ENCODE peak calls at places on chromosome 12, in five cellular contexts. One of them, this sample, is unnamed.

GRCh38 chr12:31586703-31587102 is 4.2 kb downstream of the DENND5B start:
- DNase-seq in GM12891: no peak
- DNase-seq in suprapubic skin: no peak
- DNase-seq in SK-N-SH: no peak
- DNase-seq in GM23338: no peak
- DNase-seq in this sample: no peak

GRCh38 chr12:86712425-86712843 is 456.2 kb upstream of the MGAT4C start:
- DNase-seq in GM23338: no peak
- DNase-seq in SK-N-SH: no peak
- DNase-seq in GM12891: no peak
- DNase-seq in suprapubic skin: no peak
- DNase-seq in this sample: no peak

GRCh38 chr12:90126125-90126524 is 417.5 kb upstream of the ATP2B1 start:
- DNase-seq in GM23338: peak
- DNase-seq in SK-N-SH: no peak
- DNase-seq in GM12891: no peak
- DNase-seq in suprapubic skin: no peak
- DNase-seq in this sample: no peak

GRCh38 chr12:131264625-131265024 is 310.9 kb downstream of the ADGRD1 start:
- DNase-seq in suprapubic skin: no peak
- DNase-seq in SK-N-SH: no peak
- DNase-seq in GM12891: no peak
- DNase-seq in GM23338: no peak
- DNase-seq in this sample: no peak

GRCh38 chr12:116434155-116435065 is 124.8 kb upstream of the MAP1LC3B2 start:
- DNase-seq in GM23338: peak
- DNase-seq in suprapubic skin: peak
- DNase-seq in GM12891: no peak
- DNase-seq in SK-N-SH: peak
- DNase-seq in this sample: peak

GRCh38 chr12:51938744-51939143 is 12.8 kb upstream of the ACVR1B start:
- DNase-seq in GM12891: no peak
- DNase-seq in suprapubic skin: no peak
- DNase-seq in SK-N-SH: no peak
- DNase-seq in GM23338: no peak
- DNase-seq in this sample: no peak

GRCh38 chr12:48054955-48055821 is 50.7 kb downstream of the SENP1 start:
- DNase-seq in suprapubic skin: no peak
- DNase-seq in GM23338: no peak
- DNase-seq in GM12891: no peak
- DNase-seq in SK-N-SH: no peak
- DNase-seq in this sample: no peak

GRCh38 chr12:34402228-34402898 is 380.1 kb downstream of the ALG10 start:
- DNase-seq in GM12891: no peak
- DNase-seq in GM23338: no peak
- DNase-seq in SK-N-SH: no peak
- DNase-seq in suprapubic skin: peak
- DNase-seq in this sample: peak

GRCh38 chr12:15532364-15532977 is 210.2 kb downstream of the PTPRO start:
- DNase-seq in SK-N-SH: peak
- DNase-seq in GM23338: peak
- DNase-seq in GM12891: no peak
- DNase-seq in suprapubic skin: no peak
- DNase-seq in this sample: no peak

GRCh38 chr12:104519190-104519857 is 62.6 kb downstream of the CHST11 start:
- DNase-seq in SK-N-SH: no peak
- DNase-seq in suprapubic skin: no peak
- DNase-seq in GM23338: no peak
- DNase-seq in GM12891: no peak
- DNase-seq in this sample: no peak

GRCh38 chr12:105289114-105289904 is 41.2 kb upstream of the C12orf75 start:
- DNase-seq in GM23338: no peak
- DNase-seq in GM12891: no peak
- DNase-seq in SK-N-SH: no peak
- DNase-seq in suprapubic skin: no peak
- DNase-seq in this sample: peak

GRCh38 chr12:50032516-50033316 is 7.4 kb upstream of the RACGAP1 start:
- DNase-seq in SK-N-SH: peak
- DNase-seq in suprapubic skin: no peak
- DNase-seq in GM23338: peak
- DNase-seq in GM12891: no peak
- DNase-seq in this sample: no peak

GRCh38 chr12:128021561-128021960 is 245.4 kb upstream of the TMEM132C start:
- DNase-seq in suprapubic skin: no peak
- DNase-seq in SK-N-SH: no peak
- DNase-seq in GM23338: no peak
- DNase-seq in GM12891: no peak
- DNase-seq in this sample: peak

GRCh38 chr12:79929065-79929464 is 5.8 kb downstream of the PPP1R12A start:
- DNase-seq in suprapubic skin: no peak
- DNase-seq in SK-N-SH: no peak
- DNase-seq in GM12891: no peak
- DNase-seq in GM23338: peak
- DNase-seq in this sample: no peak

GRCh38 chr12:27455589-27455988 is 9.1 kb downstream of the SMCO2 start:
- DNase-seq in suprapubic skin: no peak
- DNase-seq in GM12891: no peak
- DNase-seq in SK-N-SH: no peak
- DNase-seq in GM23338: no peak
- DNase-seq in this sample: no peak

GRCh38 chr12:93107514-93107942 is 178.4 kb upstream of the EEA1 start:
- DNase-seq in SK-N-SH: no peak
- DNase-seq in GM12891: no peak
- DNase-seq in suprapubic skin: no peak
- DNase-seq in GM23338: peak
- DNase-seq in this sample: no peak

GRCh38 chr12:113333877-113334785 is 778 bp downstream of the SLC8B1 start:
- DNase-seq in GM12891: no peak
- DNase-seq in GM23338: no peak
- DNase-seq in suprapubic skin: no peak
- DNase-seq in SK-N-SH: no peak
- DNase-seq in this sample: no peak

GRCh38 chr12:105317942-105318614 is 12.4 kb upstream of the C12orf75 start:
- DNase-seq in GM23338: no peak
- DNase-seq in GM12891: no peak
- DNase-seq in suprapubic skin: no peak
- DNase-seq in SK-N-SH: no peak
- DNase-seq in this sample: no peak

GRCh38 chr12:63150255-63151060 is 543 bp downstream of the AVPR1A start:
- DNase-seq in suprapubic skin: peak
- DNase-seq in SK-N-SH: peak
- DNase-seq in GM23338: peak
- DNase-seq in GM12891: peak
- DNase-seq in this sample: no peak

GRCh38 chr12:25496098-25496587 is 56.9 kb downstream of the LMNTD1 start:
- DNase-seq in SK-N-SH: no peak
- DNase-seq in GM23338: no peak
- DNase-seq in suprapubic skin: no peak
- DNase-seq in GM12891: no peak
- DNase-seq in this sample: no peak

GRCh38 chr12:120744922-120745493 is 19.4 kb downstream of the ACADS start:
- DNase-seq in GM12891: no peak
- DNase-seq in suprapubic skin: no peak
- DNase-seq in GM23338: peak
- DNase-seq in SK-N-SH: no peak
- DNase-seq in this sample: no peak

GRCh38 chr12:56288705-56289387 is 11.3 kb downstream of the CS start:
- DNase-seq in GM12891: no peak
- DNase-seq in GM23338: no peak
- DNase-seq in SK-N-SH: no peak
- DNase-seq in suprapubic skin: no peak
- DNase-seq in this sample: no peak

GRCh38 chr12:105510526-105510925 is 180.0 kb downstream of the C12orf75 start:
- DNase-seq in suprapubic skin: no peak
- DNase-seq in GM12891: no peak
- DNase-seq in GM23338: no peak
- DNase-seq in SK-N-SH: no peak
- DNase-seq in this sample: peak

GRCh38 chr12:1013618-1014489 is 22.8 kb downstream of the ERC1 start:
- DNase-seq in GM12891: no peak
- DNase-seq in suprapubic skin: no peak
- DNase-seq in SK-N-SH: no peak
- DNase-seq in GM23338: no peak
- DNase-seq in this sample: no peak
- TF ChIP-seq POLR2AphosphoS5 in GM12891: no peak
- TF ChIP-seq POLR2AphosphoS5 in suprapubic skin: no peak
- TF ChIP-seq POLR2AphosphoS5 in SK-N-SH: no peak
- TF ChIP-seq POLR2AphosphoS5 in GM23338: no peak
- TF ChIP-seq POLR2AphosphoS5 in this sample: no peak

DNA sequence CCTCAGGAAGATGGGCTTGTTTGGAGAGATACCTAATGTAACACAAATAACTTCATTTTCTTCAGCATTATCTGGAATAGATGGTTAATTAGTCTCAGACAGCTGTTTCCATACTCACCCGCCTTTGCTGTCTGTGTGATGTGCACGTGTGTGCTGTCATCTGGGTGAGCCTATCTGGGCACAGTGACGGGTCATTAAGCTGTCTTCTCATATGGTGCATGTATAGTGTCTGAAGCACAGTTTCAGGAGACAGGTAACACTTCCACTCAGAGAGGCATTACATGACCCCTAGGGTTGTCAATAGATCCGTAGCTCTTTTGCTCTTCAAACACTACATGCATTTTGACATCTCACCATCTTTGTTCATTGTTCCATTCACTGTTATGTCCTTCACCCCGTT is 493.3 kb downstream of the APAF1 start:
- DNase-seq in GM12891: no peak
- DNase-seq in GM23338: no peak
- DNase-seq in SK-N-SH: no peak
- DNase-seq in suprapubic skin: no peak
- DNase-seq in this sample: no peak
- TF ChIP-seq POLR2AphosphoS5 in GM12891: no peak
- TF ChIP-seq POLR2AphosphoS5 in GM23338: no peak
- TF ChIP-seq POLR2AphosphoS5 in SK-N-SH: no peak
- TF ChIP-seq POLR2AphosphoS5 in suprapubic skin: no peak
- TF ChIP-seq POLR2AphosphoS5 in this sample: no peak

GRCh38 chr12:71840226-71840847 is 778 bp downstream of the TBC1D15 start:
- DNase-seq in SK-N-SH: peak
- DNase-seq in suprapubic skin: no peak
- DNase-seq in GM12891: no peak
- DNase-seq in GM23338: peak
- DNase-seq in this sample: no peak
- TF ChIP-seq POLR2AphosphoS5 in SK-N-SH: no peak
- TF ChIP-seq POLR2AphosphoS5 in suprapubic skin: no peak
- TF ChIP-seq POLR2AphosphoS5 in GM12891: no peak
- TF ChIP-seq POLR2AphosphoS5 in GM23338: no peak
- TF ChIP-seq POLR2AphosphoS5 in this sample: no peak

GRCh38 chr12:43066471-43066870 is 476.9 kb upstream of the PRICKLE1 start:
- DNase-seq in GM12891: no peak
- DNase-seq in SK-N-SH: no peak
- DNase-seq in GM23338: no peak
- DNase-seq in suprapubic skin: no peak
- DNase-seq in this sample: no peak

GRCh38 chr12:43072431-43072830 is 479.6 kb downstream of the ADAMTS20 start:
- DNase-seq in SK-N-SH: no peak
- DNase-seq in GM23338: no peak
- DNase-seq in suprapubic skin: no peak
- DNase-seq in GM12891: no peak
- DNase-seq in this sample: no peak

DNA sequence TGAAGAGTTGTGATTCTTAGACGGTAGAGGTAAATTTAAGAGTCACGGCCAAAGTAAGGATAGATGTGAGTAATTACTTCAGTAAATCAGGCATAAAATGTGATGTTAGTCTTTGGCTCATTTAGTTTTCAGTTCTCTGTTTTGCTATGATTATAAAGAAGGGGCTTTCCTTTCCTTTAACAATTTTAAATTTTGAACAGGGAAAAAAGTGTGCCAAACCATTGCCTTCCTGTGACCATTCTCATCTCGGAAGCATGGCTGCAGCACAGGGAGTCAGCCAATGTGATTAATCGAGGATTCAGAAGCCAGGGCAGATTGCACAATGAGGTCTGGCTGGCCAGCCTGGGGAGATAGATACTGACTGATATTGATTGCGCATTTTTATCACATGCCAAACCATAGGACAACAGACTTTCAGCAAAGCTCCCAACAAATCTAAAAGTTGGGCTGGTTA is 480.2 kb upstream of the PRICKLE1 start:
- DNase-seq in GM23338: no peak
- DNase-seq in SK-N-SH: no peak
- DNase-seq in suprapubic skin: no peak
- DNase-seq in GM12891: no peak
- DNase-seq in this sample: no peak
- TF ChIP-seq POLR2AphosphoS5 in GM23338: no peak
- TF ChIP-seq POLR2AphosphoS5 in SK-N-SH: no peak
- TF ChIP-seq POLR2AphosphoS5 in suprapubic skin: no peak
- TF ChIP-seq POLR2AphosphoS5 in GM12891: no peak
- TF ChIP-seq POLR2AphosphoS5 in this sample: no peak

GRCh38 chr12:6533653-6534157 is 612 bp upstream of the GAPDH start:
- DNase-seq in suprapubic skin: no peak
- DNase-seq in GM23338: peak
- DNase-seq in GM12891: peak
- DNase-seq in SK-N-SH: peak
- DNase-seq in this sample: peak
- TF ChIP-seq POLR2AphosphoS5 in suprapubic skin: no peak
- TF ChIP-seq POLR2AphosphoS5 in GM23338: peak
- TF ChIP-seq POLR2AphosphoS5 in GM12891: peak
- TF ChIP-seq POLR2AphosphoS5 in SK-N-SH: no peak
- TF ChIP-seq POLR2AphosphoS5 in this sample: no peak

DNA sequence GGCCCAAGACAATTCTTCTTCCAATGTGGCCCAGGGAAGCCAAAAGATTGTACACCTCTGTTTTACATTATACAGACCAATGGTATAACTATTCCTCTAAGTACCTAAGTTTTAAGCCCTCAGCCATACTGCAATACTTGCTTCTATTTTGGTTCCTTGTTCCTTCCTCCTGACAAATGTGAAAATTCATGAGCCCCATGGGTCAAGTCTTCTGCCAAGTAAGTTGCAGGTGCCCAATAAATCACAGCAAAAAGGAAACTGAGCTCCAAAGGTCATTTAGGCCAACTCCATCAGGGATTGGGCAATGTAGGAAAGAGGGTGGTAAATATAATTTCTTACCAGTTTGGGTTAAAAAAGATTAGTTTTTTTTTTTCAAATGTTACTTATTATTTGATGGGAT is 57.7 kb upstream of the NPFF start:
- DNase-seq in suprapubic skin: no peak
- DNase-seq in SK-N-SH: no peak
- DNase-seq in GM12891: no peak
- DNase-seq in GM23338: no peak
- DNase-seq in this sample: no peak
- TF ChIP-seq POLR2AphosphoS5 in suprapubic skin: no peak
- TF ChIP-seq POLR2AphosphoS5 in SK-N-SH: no peak
- TF ChIP-seq POLR2AphosphoS5 in GM12891: no peak
- TF ChIP-seq POLR2AphosphoS5 in GM23338: no peak
- TF ChIP-seq POLR2AphosphoS5 in this sample: no peak

This sample was measured in esophagus muscularis mucosa.